ENCODE peak calls at places on chromosomes 2 and 18, in nine cellular contexts. D, X, C, N, H, W, G, I and S are unnamed samples.

GRCh38 chr18:79791141-79791972 is 6.4 kb upstream of the KCNG2 start:
- DNase-seq in W (peak; percentile 15), H (peak; percentile 23), C (peak; percentile 44), I (peak; percentile 95), D (peak; percentile 57), N (peak; percentile 81), X (peak; percentile 65), G (peak; percentile 98), S (no peak)

GRCh38 chr2:44722002-44722625 is 219.4 kb upstream of the SIX3 start:
- DNase-seq in G (peak; percentile 57), D (no peak), W (no peak), C (no peak), I (no peak), H (no peak), N (no peak), X (no peak), S (no peak)

GRCh38 chr2:54483426-54483825 is 27.3 kb downstream of the SPTBN1 start:
- DNase-seq in H (no peak), D (no peak), G (no peak), I (peak; percentile 32), N (no peak), X (no peak), C (no peak), W (no peak), S (no peak)

GRCh38 chr18:79517322-79517721 is 121.6 kb downstream of the NFATC1 start:
- DNase-seq in I (no peak), C (no peak), H (no peak), X (peak; percentile 13), W (no peak), D (no peak), G (no peak), N (no peak), S (peak; percentile 15)

GRCh38 chr18:26470011-26470637 is 78.2 kb downstream of the KCTD1 start:
- DNase-seq in C (no peak), I (no peak), D (no peak), X (no peak), N (no peak), W (peak; percentile 86), H (no peak), G (no peak), S (no peak)

GRCh38 chr2:241925277-241925676 is 55.7 kb downstream of the RTP5 start:
- DNase-seq in N (no peak), C (no peak), G (no peak), H (no peak), X (no peak), I (no peak), W (no peak), D (no peak), S (no peak)

GRCh38 chr2:18623782-18624181 is 34.4 kb upstream of the NT5C1B start:
- DNase-seq in D (no peak), X (no peak), C (no peak), H (no peak), W (no peak), I (no peak), N (no peak), G (peak; percentile 68), S (no peak)

GRCh38 chr2:45014016-45014702 is 4.9 kb upstream of the SIX2 start:
- DNase-seq in D (peak; percentile 82), I (no peak), W (no peak), X (no peak), H (peak; percentile 30), G (peak; percentile 65), N (peak; percentile 47), C (no peak), S (no peak)

GRCh38 chr2:196528486-196529223 is 110.9 kb upstream of the CCDC150 start:
- DNase-seq in C (no peak), W (no peak), I (no peak), N (no peak), D (no peak), H (no peak), G (peak; percentile 54), X (no peak), S (no peak)

GRCh38 chr2:37357053-37357452 is 12.6 kb downstream of the QPCT start:
- DNase-seq in I (no peak), D (no peak), G (no peak), C (no peak), X (no peak), N (no peak), W (peak; percentile 42), H (no peak), S (no peak)

GRCh38 chr18:79797518-79798345 is at the start of gene KCNG2:
- DNase-seq in D (no peak), H (no peak), G (no peak), C (no peak), X (no peak), I (no peak), N (no peak), W (no peak), S (peak; percentile 32)

GRCh38 chr18:11163668-11164067 is 14.3 kb upstream of the PIEZO2 start:
- DNase-seq in N (no peak), H (no peak), W (no peak), D (no peak), G (no peak), I (no peak), X (no peak), C (no peak), S (no peak)

GRCh38 chr2:145961846-145962245 is 1441.9 kb upstream of the ZEB2 start:
- DNase-seq in X (no peak), W (no peak), N (no peak), C (no peak), I (no peak), G (peak; percentile 34), H (no peak), D (no peak), S (no peak)

GRCh38 chr2:120369250-120369649 is 23.3 kb downstream of the INHBB start:
- DNase-seq in I (no peak), N (no peak), H (no peak), G (no peak), X (no peak), W (no peak), C (no peak), D (no peak), S (no peak)

GRCh38 chr18:63128242-63128967 is 191.2 kb downstream of the BCL2 start:
- DNase-seq in X (no peak), I (no peak), D (no peak), G (no peak), N (no peak), H (no peak), C (no peak), W (no peak), S (no peak)

GRCh38 chr18:34075963-34076860 is 148.5 kb downstream of the NOL4 start:
- DNase-seq in I (no peak), W (no peak), H (no peak), D (no peak), G (no peak), X (no peak), N (no peak), C (no peak), S (no peak)

DNA sequence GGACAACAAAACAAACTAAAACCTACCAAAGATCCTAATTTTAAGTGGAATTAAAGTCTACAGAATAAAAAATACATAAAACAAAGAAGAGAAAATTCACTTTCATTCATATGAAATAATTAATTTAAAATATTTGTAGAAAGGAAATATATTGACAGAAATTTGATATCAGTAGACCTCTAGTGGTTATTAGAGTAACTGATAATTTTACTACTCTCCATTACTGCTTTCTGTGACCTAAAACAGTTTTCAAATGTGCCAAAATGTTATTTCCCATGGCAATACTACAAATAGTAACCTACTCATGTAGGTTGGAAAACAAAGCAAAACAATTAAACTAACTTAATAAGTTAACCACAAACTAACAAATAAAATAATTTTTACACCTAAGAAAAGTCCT is 147.1 kb downstream of the NOL4 start:
- DNase-seq in I (no peak), C (no peak), W (no peak), X (no peak), N (no peak), G (no peak), H (no peak), D (no peak), S (no peak)
- TF ChIP-seq CTCF in I (no peak), C (no peak), W (no peak), X (no peak), N (no peak), G (peak; percentile 4), H (no peak), D (no peak), S (no peak)

GRCh38 chr2:153770359-153770991 is 101.2 kb upstream of the GALNT13 start:
- DNase-seq in W (no peak), I (no peak), H (no peak), D (no peak), C (no peak), G (no peak), X (no peak), N (no peak), S (no peak)
- TF ChIP-seq CTCF in W (no peak), I (peak; percentile 42), H (no peak), D (no peak), C (no peak), G (no peak), X (no peak), N (no peak), S (no peak)

GRCh38 chr2:6922201-6922656 is 5.0 kb downstream of the RNF144A start:
- DNase-seq in I (peak; percentile 84), W (no peak), G (no peak), N (peak; percentile 41), X (no peak), D (no peak), H (no peak), C (no peak), S (no peak)
- TF ChIP-seq CTCF in I (peak; percentile 57), W (no peak), G (no peak), N (no peak), X (no peak), D (no peak), H (no peak), C (no peak), S (no peak)

GRCh38 chr2:69510204-69510603 is 73.0 kb upstream of the NFU1 start:
- DNase-seq in N (no peak), W (no peak), D (no peak), X (no peak), H (no peak), I (no peak), G (no peak), C (no peak), S (no peak)

GRCh38 chr2:69517410-69517809 is 80.2 kb upstream of the NFU1 start:
- DNase-seq in W (no peak), G (peak; percentile 31), I (no peak), N (no peak), C (no peak), H (no peak), X (no peak), D (no peak), S (no peak)

GRCh38 chr2:69512446-69512845 is 75.2 kb upstream of the NFU1 start:
- DNase-seq in I (no peak), X (no peak), W (no peak), D (no peak), H (no peak), C (no peak), G (no peak), N (no peak), S (no peak)

GRCh38 chr2:69514836-69515235 is 77.6 kb upstream of the NFU1 start:
- DNase-seq in W (no peak), D (no peak), X (no peak), C (no peak), I (no peak), H (no peak), G (peak; percentile 30), N (no peak), S (no peak)

DNA sequence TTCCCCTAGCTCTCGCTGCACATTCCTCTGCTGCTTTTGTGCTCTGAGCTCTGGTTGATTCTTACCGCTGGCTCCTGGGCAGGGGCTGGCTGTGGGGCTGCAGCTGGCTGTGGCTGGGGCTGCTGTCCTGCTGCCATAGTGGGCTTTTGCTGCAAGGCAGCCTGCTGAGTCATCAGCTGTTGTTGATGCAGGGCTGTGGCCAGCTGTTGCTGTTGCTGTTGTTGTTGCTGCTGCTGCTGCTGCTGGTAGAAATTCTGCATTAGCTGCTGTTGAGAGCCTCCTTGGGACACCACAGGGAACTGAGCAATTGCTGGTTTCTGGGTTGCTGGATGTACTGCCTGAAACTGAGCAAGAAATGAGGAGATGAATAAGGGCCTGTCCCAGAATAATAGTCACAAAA is 77.2 kb upstream of the NFU1 start:
- DNase-seq in H (no peak), D (no peak), I (no peak), W (peak; percentile 27), N (no peak), C (peak; percentile 41), X (no peak), G (peak; percentile 72), S (no peak)
- TF ChIP-seq CTCF in H (no peak), D (no peak), I (no peak), W (no peak), N (no peak), C (no peak), X (no peak), G (no peak), S (no peak)